ENCODE peak calls at places on chromosomes 5 and 9, in eight cellular contexts. E, A, B, U, F, O, C and R are unnamed samples.
A peak's percentile ranks its signal among the peaks of the same experiment; 100 is the strongest.

GRCh38 chr5:117065161-117065560 is 490.5 kb upstream of the SEMA6A start:
- DNase-seq in B (no peak), F (no peak), A (no peak), E (no peak), U (no peak), O (no peak), C (no peak), R (no peak)

GRCh38 chr5:15203376-15203775 is 296.6 kb upstream of the FBXL7 start:
- DNase-seq in O (no peak), U (peak; percentile 6), B (no peak), E (no peak), A (no peak), F (no peak), C (no peak), R (no peak)

GRCh38 chr5:146032911-146033310 is 72.5 kb downstream of the PLAC8L1 start:
- DNase-seq in C (no peak), U (no peak), E (no peak), F (peak; percentile 50), O (no peak), B (no peak), A (no peak), R (no peak)

GRCh38 chr9:136403915-136404800 is 4.2 kb upstream of the SNAPC4 start:
- DNase-seq in U (no peak), E (no peak), C (no peak), A (no peak), F (no peak), B (no peak), O (no peak), R (no peak)

GRCh38 chr5:135729582-135729879 is 104.9 kb upstream of the SLC25A48 start:
- DNase-seq in F (no peak), E (no peak), A (no peak), B (no peak), O (no peak), C (no peak), U (no peak), R (no peak)

GRCh38 chr5:98158440-98158839 is 615.0 kb upstream of the RGMB start:
- DNase-seq in F (no peak), B (no peak), A (no peak), E (no peak), O (no peak), U (no peak), C (no peak), R (no peak)

GRCh38 chr5:132411382-132411925 is 41.9 kb downstream of the SLC22A5 start:
- DNase-seq in O (peak; percentile 59), U (peak; percentile 71), F (no peak), A (peak; percentile 61), C (no peak), B (peak; percentile 31), E (no peak), R (no peak)

GRCh38 chr5:68053202-68053601 is 162.4 kb upstream of the PIK3R1 start:
- DNase-seq in A (no peak), O (no peak), C (no peak), E (no peak), U (no peak), F (peak; percentile 39), B (no peak), R (no peak)

GRCh38 chr5:14851067-14851422 is 20.5 kb downstream of the ANKH start:
- DNase-seq in O (no peak), E (no peak), C (no peak), A (no peak), B (no peak), F (no peak), U (peak; percentile 13), R (no peak)

GRCh38 chr5:142697356-142697807 is 11.5 kb upstream of the FGF1 start:
- DNase-seq in E (peak; percentile 67), B (no peak), A (no peak), C (no peak), U (peak; percentile 83), F (peak; percentile 25), O (no peak), R (no peak)

GRCh38 chr5:94362857-94363256 is 255.5 kb downstream of the KIAA0825 start:
- DNase-seq in E (no peak), U (no peak), A (no peak), O (no peak), C (no peak), F (no peak), B (no peak), R (no peak)

GRCh38 chr5:151912360-151912759 is 12.3 kb downstream of the GLRA1 start:
- DNase-seq in C (no peak), U (no peak), B (no peak), A (no peak), F (peak; percentile 23), O (no peak), E (no peak), R (no peak)

GRCh38 chr5:109718216-109718615 is 28.5 kb downstream of the MAN2A1 start:
- DNase-seq in E (no peak), A (no peak), U (no peak), O (no peak), C (no peak), F (no peak), B (no peak), R (no peak)

GRCh38 chr5:127870914-127871313 is 167.7 kb downstream of the CCDC192 start:
- DNase-seq in O (peak; percentile 72), B (peak; percentile 50), A (no peak), E (peak; percentile 77), F (peak; percentile 52), C (no peak), U (no peak), R (no peak)

GRCh38 chr5:168784449-168784848 is 205.3 kb upstream of the PANK3 start:
- DNase-seq in E (no peak), C (no peak), B (no peak), O (no peak), F (no peak), U (no peak), A (no peak), R (no peak)

DNA sequence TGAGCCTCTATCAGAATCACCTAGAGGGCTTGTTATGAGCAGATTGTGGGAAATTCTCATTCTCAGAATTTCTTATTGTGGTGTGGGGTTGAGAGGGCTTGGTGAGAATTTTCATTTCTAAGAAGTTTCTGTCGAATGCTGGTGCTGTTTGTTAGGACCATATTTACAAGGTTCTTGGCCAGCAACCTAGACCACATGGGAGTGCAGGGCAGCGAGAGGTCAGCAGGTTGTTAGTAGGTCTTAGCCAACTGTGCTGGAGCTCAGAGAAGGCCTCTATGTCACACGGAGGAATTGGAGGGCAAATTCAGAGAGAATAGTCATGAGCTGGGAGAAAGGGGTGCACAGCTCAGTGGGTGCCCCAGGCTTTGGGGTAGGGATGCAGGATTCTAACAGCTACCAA is 357.0 kb downstream of the LRRC70 start:
- DNase-seq in E (no peak), C (no peak), U (no peak), A (no peak), B (no peak), O (no peak), F (no peak), R (no peak)
- TF ChIP-seq CTCF in E (no peak), C (no peak), U (no peak), A (no peak), B (no peak), O (no peak), F (no peak), R (no peak)

GRCh38 chr5:37055383-37055990 is 178.9 kb downstream of the NIPBL start:
- DNase-seq in C (no peak), B (no peak), U (no peak), E (no peak), F (no peak), A (no peak), O (no peak), R (no peak)

GRCh38 chr5:37064442-37064841 is 184.7 kb downstream of the CPLANE1 start:
- DNase-seq in A (no peak), U (no peak), O (no peak), C (no peak), B (no peak), E (no peak), F (no peak), R (no peak)

GRCh38 chr5:37063739-37064138 is 185.4 kb downstream of the CPLANE1 start:
- DNase-seq in B (no peak), F (no peak), U (no peak), E (no peak), O (no peak), A (no peak), C (no peak), R (no peak)

GRCh38 chr5:37056762-37057161 is 180.2 kb downstream of the NIPBL start:
- DNase-seq in A (no peak), O (no peak), C (no peak), F (no peak), E (no peak), U (no peak), B (no peak), R (no peak)

GRCh38 chr5:37060030-37060429 is 183.5 kb downstream of the NIPBL start:
- DNase-seq in O (no peak), C (no peak), A (no peak), E (no peak), U (no peak), F (no peak), B (no peak), R (no peak)
- H3K4me3 ChIP-seq in O (no peak overlapping the region), C (no peak overlapping the region), A (no peak overlapping the region), E (no peak overlapping the region), U (no peak overlapping the region), F (no peak overlapping the region), B (no peak overlapping the region), R (no peak overlapping the region)

DNA sequence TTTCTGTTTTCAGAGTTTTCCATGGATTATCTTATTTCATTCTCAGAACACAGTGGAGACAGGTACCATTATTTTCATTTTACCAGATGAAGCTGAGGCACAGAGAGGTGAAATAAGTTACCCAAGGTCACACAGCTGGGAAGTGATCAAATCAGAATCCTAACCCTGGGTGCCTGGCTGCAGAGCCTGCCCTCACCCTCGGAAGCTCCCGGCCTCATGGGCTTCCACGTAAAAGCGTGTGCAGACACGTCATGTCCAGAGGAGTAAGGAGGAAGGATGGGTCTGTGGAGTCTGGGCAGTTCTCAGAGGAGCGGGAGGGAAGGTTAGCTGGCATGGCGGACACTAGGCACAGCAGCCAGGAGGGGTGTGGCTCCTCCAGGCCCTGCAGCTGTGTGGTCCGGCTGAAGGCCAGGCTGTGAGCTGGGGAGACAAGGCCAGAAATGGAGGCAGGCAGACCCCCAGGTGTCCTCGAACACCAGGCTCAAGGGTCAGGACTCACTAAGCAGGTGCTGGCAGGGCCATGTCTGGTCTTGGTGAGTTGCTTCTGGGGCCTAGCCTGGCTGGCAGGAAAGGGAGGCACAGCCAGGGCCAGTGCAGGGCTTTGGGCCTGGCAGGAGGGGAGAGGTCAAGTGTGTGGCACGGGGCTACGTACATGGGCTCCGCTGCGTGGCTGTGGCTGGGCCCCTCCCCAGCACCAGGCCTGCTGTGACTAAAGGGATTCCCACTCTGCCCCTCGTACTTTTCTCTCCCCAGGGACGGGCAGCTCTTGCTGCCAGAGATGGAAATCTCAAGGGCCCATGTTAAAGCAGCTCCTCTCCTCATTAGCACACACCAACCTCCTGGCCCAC is 5.6 kb downstream of the TBC1D9B start:
- DNase-seq in A (no peak), F (no peak), O (no peak), E (no peak), B (no peak), U (peak; percentile 51), C (no peak), R (no peak)
- H3K36me3 ChIP-seq in A (peaks cover 83% of the 10 kb centered on the region), F (peaks cover 17% of the 10 kb centered on the region), O (peaks cover 71% of the 10 kb centered on the region), E (peaks cover 58% of the 10 kb centered on the region), B (no peaks in the 10 kb centered on the region), U (peaks cover 55% of the 10 kb centered on the region), C (peaks cover 3% of the 10 kb centered on the region), R (peaks cover 7% of the 10 kb centered on the region)

DNA sequence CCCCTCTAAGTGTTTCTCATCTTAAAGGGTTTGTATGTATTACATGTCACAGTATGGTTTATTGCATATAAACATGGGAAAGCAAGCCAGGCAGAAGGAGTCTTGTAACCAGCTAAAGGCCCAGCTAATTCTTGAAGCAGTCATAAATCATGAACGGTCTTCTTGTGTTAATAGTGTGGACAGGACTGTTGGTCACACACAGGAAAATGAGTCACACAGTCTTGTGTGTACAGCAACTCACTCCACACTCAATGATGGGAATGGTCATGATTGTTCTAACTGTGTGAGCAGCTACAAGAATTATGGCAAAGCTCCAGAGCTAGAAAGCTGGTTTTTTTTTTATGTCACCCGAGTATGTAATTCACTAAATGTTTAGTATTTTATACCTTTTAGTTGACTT is 123.9 kb downstream of the GHR start:
- DNase-seq in A (no peak), O (no peak), C (no peak), U (peak; percentile 46), F (peak; percentile 55), E (no peak), B (no peak), R (peak; percentile 51)
- TF ChIP-seq CTCF in A (no peak), O (no peak), C (no peak), U (no peak), F (no peak), E (no peak), B (no peak), R (no peak)